ENCODE peak calls at places on chromosomes 16 and 17, in six cellular contexts. W is GM23338, X is K562, D is cardiac muscle cell, J is transverse colon, O is aorta. P is an unnamed sample.

GRCh38 chr17:2814499-2815341 is 18.5 kb downstream of the RAP1GAP2 start:
- DNase-seq in X (no peak), J (peak), D (no peak), O (peak), W (no peak), P (peak)

GRCh38 chr16:23420011-23420410 is 33.0 kb downstream of the COG7 start:
- DNase-seq in J (no peak), X (no peak), D (no peak), W (no peak), O (no peak), P (no peak)

GRCh38 chr16:30131869-30132475 is 9.0 kb upstream of the MAPK3 start:
- DNase-seq in W (no peak), O (no peak), X (no peak), D (no peak), J (no peak), P (no peak)

GRCh38 chr16:79229371-79229770 is 371.2 kb downstream of the MAF start:
- DNase-seq in J (no peak), W (no peak), X (no peak), D (no peak), O (no peak), P (no peak)

GRCh38 chr17:60106377-60107059 is 27.8 kb upstream of the HEATR6 start:
- DNase-seq in O (no peak), D (no peak), X (peak), J (no peak), W (no peak), P (no peak)

GRCh38 chr16:79613009-79613408 is 12.5 kb upstream of the MAF start:
- DNase-seq in J (no peak), O (no peak), W (no peak), D (no peak), X (no peak), P (no peak)

GRCh38 chr16:71460246-71460645 is 1.8 kb downstream of the ZNF23 start:
- DNase-seq in X (no peak), W (no peak), J (no peak), O (no peak), D (no peak), P (no peak)

GRCh38 chr16:72501739-72502653 is 330.0 kb upstream of the PMFBP1 start:
- DNase-seq in X (peak), D (peak), W (peak), O (peak), J (peak), P (peak)

GRCh38 chr17:41264599-41264998 is 579 bp upstream of the KRTAP9-6 start:
- DNase-seq in J (no peak), W (no peak), D (no peak), X (no peak), O (no peak), P (no peak)

GRCh38 chr16:68033101-68033500 is 10.0 kb downstream of the DUS2 start:
- DNase-seq in W (no peak), X (no peak), O (no peak), D (no peak), J (no peak), P (no peak)

GRCh38 chr16:48117217-48118105 is 38.3 kb downstream of the ABCC12 start:
- DNase-seq in O (no peak), X (peak), D (peak), J (peak), W (peak), P (peak)

GRCh38 chr17:73272906-73273218 is 11.2 kb upstream of the CPSF4L start:
- DNase-seq in X (no peak), D (no peak), J (no peak), O (no peak), W (no peak), P (no peak)

GRCh38 chr16:1550061-1550460 is 16.6 kb downstream of the TMEM204 start:
- DNase-seq in W (no peak), X (no peak), J (no peak), O (no peak), D (peak), P (no peak)

GRCh38 chr17:68301438-68301959 is 10.2 kb downstream of the ARSG start:
- DNase-seq in W (no peak), X (no peak), D (no peak), J (no peak), O (no peak), P (peak)

GRCh38 chr17:74960739-74961342 is 11.7 kb downstream of the HID1 start:
- DNase-seq in X (peak), D (peak), O (no peak), W (peak), J (peak), P (peak)

GRCh38 chr17:74404218-74404617 is 27.7 kb upstream of the GPRC5C start:
- DNase-seq in O (no peak), X (no peak), W (peak), J (no peak), D (no peak), P (no peak)

GRCh38 chr16:68452176-68452575 is 3.9 kb upstream of the SMPD3 start:
- DNase-seq in W (no peak), J (no peak), D (no peak), X (no peak), O (no peak), P (no peak)

GRCh38 chr17:47119746-47120520 is 69.2 kb downstream of the CDC27 start:
- DNase-seq in D (no peak), O (no peak), J (no peak), W (no peak), X (no peak), P (no peak)

GRCh38 chr17:31385428-31386285 is 5.8 kb upstream of the RAB11FIP4 start:
- DNase-seq in W (no peak), O (no peak), D (no peak), J (no peak), X (no peak), P (peak)

GRCh38 chr16:84486551-84487235 is 17.8 kb downstream of the MEAK7 start:
- DNase-seq in O (no peak), D (no peak), X (peak), W (no peak), J (no peak), P (no peak)

GRCh38 chr17:37527249-37527851 is 37.7 kb downstream of the DUSP14 start:
- DNase-seq in X (peak), W (peak), D (peak), J (no peak), O (no peak), P (peak)

GRCh38 chr17:79019631-79020584 is 4.1 kb upstream of the C1QTNF1 start:
- DNase-seq in W (peak), J (peak), X (peak), D (peak), O (peak), P (peak)

GRCh38 chr17:40443988-40444899 is 994 bp downstream of the IGFBP4 start:
- DNase-seq in O (peak), X (peak), J (peak), D (no peak), W (peak), P (no peak)

DNA sequence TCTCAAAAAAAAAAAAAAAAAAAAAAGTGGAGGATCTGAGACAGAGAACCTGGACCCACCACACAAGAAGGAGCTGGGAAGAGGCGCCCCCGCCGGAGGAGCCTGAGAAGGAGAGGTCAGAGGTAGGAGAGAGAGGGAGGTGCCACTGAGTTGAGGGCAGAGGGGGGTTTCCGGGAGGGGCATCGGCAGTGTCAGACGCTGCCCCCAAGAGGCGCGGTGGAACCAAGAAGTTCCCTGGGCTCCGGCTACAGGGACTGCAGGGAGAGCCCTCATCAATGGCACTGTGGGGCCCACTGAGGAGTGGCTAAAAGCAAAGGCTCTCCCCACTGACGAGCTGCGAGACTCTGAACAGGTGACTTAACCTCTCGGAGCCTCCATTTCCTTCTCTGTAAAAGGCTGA is 4.2 kb downstream of the CCDC42 start:
- DNase-seq in D (peak), J (peak), X (no peak), W (peak), O (no peak), P (no peak)
- H3K4me3 ChIP-seq in D (no peak), J (no peak), X (no peak), W (no peak), O (no peak), P (no peak)

GRCh38 chr17:77164483-77165030 is 23.8 kb downstream of the SEC14L1 start:
- DNase-seq in J (no peak), W (peak), D (no peak), X (peak), O (no peak), P (peak)
- H3K27ac ChIP-seq in J (no peak), W (peak), D (peak), X (peak), O (no peak), P (peak)

GRCh38 chr17:80706454-80706853 is 161.8 kb downstream of the RPTOR start:
- DNase-seq in D (no peak), W (peak), J (no peak), O (no peak), X (no peak), P (no peak)

GRCh38 chr17:80710716-80711115 is 166.1 kb downstream of the RPTOR start:
- DNase-seq in O (no peak), J (no peak), X (no peak), W (no peak), D (no peak), P (no peak)

GRCh38 chr17:80708497-80708896 is 163.9 kb downstream of the RPTOR start:
- DNase-seq in D (no peak), X (no peak), J (no peak), W (no peak), O (no peak), P (no peak)

GRCh38 chr17:80712089-80712488 is 167.5 kb downstream of the RPTOR start:
- DNase-seq in W (no peak), J (no peak), X (no peak), O (no peak), D (no peak), P (no peak)

GRCh38 chr17:80709090-80709695 is 164.6 kb downstream of the RPTOR start:
- DNase-seq in D (no peak), X (no peak), J (no peak), O (no peak), W (no peak), P (no peak)
- H3K4me3 ChIP-seq in D (no peak), X (no peak), J (no peak), O (no peak), W (no peak), P (no peak)

GRCh38 chr17:54046570-54046969 is 223.8 kb downstream of the KIF2B start:
- DNase-seq in O (no peak), J (no peak), D (no peak), X (no peak), W (no peak), P (no peak)
- H3K27ac ChIP-seq in O (no peak), J (no peak), D (no peak), X (no peak), W (no peak), P (no peak)